ENCODE peak calls at places on chromosomes 2 and 18, in four cellular contexts. Q is K562, C is A549, T is HepG2. B is an unnamed sample.

GRCh38 chr2:180456811-180457210 is 449.7 kb upstream of the CWC22 start:
- DNase-seq in T (no peak), C (no peak), Q (no peak), B (no peak)

GRCh38 chr2:105641389-105641811 is 103.3 kb upstream of the NCK2 start:
- DNase-seq in Q (no peak), T (no peak), C (no peak), B (peak)

GRCh38 chr2:239252433-239253200 is 148.2 kb downstream of the HDAC4 start:
- DNase-seq in Q (no peak), C (no peak), T (no peak), B (no peak)

GRCh38 chr18:48782381-48782841 is 168.4 kb downstream of the SMAD7 start:
- DNase-seq in Q (no peak), C (no peak), T (no peak), B (no peak)

GRCh38 chr2:40434638-40435296 is 17.1 kb downstream of the SLC8A1 start:
- DNase-seq in T (no peak), C (peak), Q (no peak), B (no peak)

GRCh38 chr18:25639601-25640000 is 287.6 kb upstream of the ZNF521 start:
- DNase-seq in C (no peak), T (no peak), Q (no peak), B (no peak)

GRCh38 chr2:85994421-85994777 is 105.6 kb upstream of the ST3GAL5 start:
- DNase-seq in T (no peak), Q (no peak), C (no peak), B (no peak)

GRCh38 chr18:48928787-48929186 is 22.0 kb downstream of the SMAD7 start:
- DNase-seq in Q (no peak), T (peak), C (no peak), B (no peak)

GRCh38 chr2:95312543-95313205 is 15.5 kb downstream of the KCNIP3 start:
- DNase-seq in T (no peak), Q (no peak), C (no peak), B (no peak)

GRCh38 chr2:136891100-136891499 is 125.8 kb downstream of the THSD7B start:
- DNase-seq in T (no peak), C (no peak), Q (no peak), B (no peak)

GRCh38 chr2:29040552-29040951 is 33.8 kb downstream of the PCARE start:
- DNase-seq in T (no peak), C (no peak), Q (no peak), B (no peak)

DNA sequence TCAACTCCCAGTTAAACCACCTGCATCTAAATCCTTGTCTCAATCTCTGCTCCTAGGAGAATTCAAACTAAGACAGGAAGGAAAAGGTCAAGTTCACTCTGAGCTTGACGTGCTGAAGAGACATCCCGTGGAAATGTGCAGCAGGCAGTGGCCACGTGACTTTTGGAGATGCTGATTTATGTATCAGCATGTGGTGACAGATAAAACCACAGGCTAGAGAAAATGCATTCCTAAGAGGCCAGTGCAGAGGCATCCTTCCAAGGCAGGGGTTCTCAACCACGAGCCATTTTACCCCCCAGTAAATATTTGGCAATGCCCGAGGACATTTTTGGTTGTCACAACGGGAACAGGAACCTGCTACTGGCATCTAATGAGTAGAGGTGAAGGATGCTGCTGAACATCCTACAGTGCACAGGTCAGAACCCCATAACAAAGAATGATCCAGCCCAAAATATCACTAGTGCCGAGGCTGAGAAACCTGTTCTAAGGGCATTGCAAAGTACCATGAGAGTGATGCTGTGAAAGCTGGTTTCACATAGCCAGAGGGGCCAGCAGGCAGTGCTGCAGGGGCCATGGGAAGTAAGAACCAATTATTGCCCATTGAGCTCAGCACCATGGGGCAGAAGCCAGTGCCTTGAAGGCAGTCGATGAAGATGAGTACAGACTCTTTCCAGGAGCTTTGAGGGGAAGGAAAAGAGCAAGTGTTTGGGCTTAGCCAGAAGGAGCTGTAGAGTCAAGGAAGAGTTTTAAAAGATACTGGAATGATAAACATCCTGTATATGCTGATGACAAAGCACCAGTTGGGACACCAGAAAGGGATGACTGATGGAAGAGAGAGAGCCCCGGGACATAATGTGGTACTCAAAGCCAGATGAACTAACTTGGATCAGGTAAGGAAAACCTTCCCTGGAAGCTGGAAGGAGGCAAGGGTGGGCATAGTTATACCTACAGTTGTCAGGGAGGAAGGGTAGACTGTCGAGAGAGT is 174.6 kb downstream of the HAUS1 start:
- DNase-seq in Q (no peak), T (no peak), C (no peak), B (no peak)
- TF ChIP-seq RNF2 in Q (no peak), T (no peak), C (no peak), B (no peak)

GRCh38 chr2:7394195-7394594 is 477.0 kb downstream of the RNF144A start:
- DNase-seq in Q (no peak), C (no peak), T (no peak), B (no peak)
- TF ChIP-seq RNF2 in Q (no peak), C (no peak), T (no peak), B (no peak)

GRCh38 chr2:10305254-10305635 is 2.5 kb downstream of the HPCAL1 start:
- DNase-seq in Q (no peak), C (no peak), T (no peak), B (no peak)
- TF ChIP-seq RNF2 in Q (no peak), C (no peak), T (no peak), B (no peak)

GRCh38 chr18:68803371-68803770 is 5.5 kb downstream of the CCDC102B start:
- DNase-seq in C (no peak), T (no peak), Q (no peak), B (no peak)

GRCh38 chr18:68800075-68800474 is 2.2 kb downstream of the CCDC102B start:
- DNase-seq in Q (no peak), C (no peak), T (no peak), B (no peak)

GRCh38 chr18:68796936-68797690 is 767 bp upstream of the CCDC102B start:
- DNase-seq in Q (no peak), T (no peak), C (no peak), B (no peak)

GRCh38 chr18:68797901-68798300 is at the start of gene CCDC102B:
- DNase-seq in Q (no peak), T (no peak), C (no peak), B (no peak)
- TF ChIP-seq RNF2 in Q (no peak), T (no peak), C (no peak), B (no peak)

GRCh38 chr2:119546446-119546765 is 2.2 kb downstream of the CFAP221 start:
- DNase-seq in Q (peak), T (no peak), C (no peak), B (no peak)
- TF ChIP-seq RNF2 in Q (no peak), T (no peak), C (no peak), B (no peak)

DNA sequence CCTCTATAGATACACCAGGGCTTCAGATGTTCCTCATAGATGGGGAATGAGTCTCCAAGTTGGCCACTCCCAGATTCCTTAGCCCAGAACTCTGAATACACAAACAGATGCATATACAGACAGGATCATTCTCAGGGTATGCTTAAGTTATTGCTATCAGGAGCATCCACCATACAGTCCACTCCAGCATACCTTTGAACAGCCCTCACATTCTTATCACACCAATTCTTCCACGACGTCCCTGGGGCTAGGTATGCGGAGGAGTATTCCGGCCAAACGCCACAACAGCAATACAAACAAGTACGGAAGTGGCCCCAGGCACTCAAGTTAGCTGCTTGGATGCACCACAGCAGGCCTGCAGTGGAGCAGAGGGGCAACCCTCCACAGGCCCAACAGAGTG is 312.5 kb upstream of the CHAC2 start:
- DNase-seq in C (no peak), Q (no peak), T (no peak), B (no peak)
- TF ChIP-seq RNF2 in C (no peak), Q (no peak), T (no peak), B (no peak)

GRCh38 chr2:216626875-216627245 is 6.4 kb upstream of the IGFBP2 start:
- DNase-seq in Q (no peak), T (no peak), C (no peak), B (no peak)
- TF ChIP-seq RNF2 in Q (no peak), T (no peak), C (no peak), B (no peak)

DNA sequence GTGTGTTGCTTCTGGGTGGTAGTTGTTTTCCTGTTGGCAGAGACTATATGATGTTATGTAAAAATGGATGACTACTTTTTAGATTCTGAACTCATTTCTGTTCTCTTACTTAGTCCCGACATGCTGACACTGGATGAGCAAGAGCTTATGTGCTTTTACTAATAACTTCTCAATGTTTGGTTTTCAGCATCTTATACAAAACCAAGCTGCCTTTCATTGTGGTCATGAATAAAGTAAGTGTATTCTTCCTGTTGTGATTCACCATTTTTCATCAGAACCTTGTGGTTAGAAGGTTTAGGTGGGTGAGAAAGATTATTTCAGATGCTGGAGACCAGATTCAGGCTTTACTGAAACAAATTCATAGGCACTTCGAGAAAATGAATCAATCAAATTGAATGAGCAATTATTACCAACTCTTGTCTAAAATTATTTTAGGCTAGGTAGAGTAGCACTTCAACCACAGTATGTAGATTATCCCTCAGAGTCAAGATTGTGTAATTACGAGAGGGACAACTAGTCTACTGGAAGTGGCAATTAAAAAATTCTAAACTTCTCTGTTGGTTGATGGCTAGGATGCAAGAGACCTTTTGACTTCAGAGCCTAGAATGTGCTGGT is 9.3 kb downstream of the GPN1 start:
- DNase-seq in C (no peak), Q (no peak), T (no peak), B (no peak)
- TF ChIP-seq RNF2 in C (no peak), Q (no peak), T (no peak), B (no peak)

DNA sequence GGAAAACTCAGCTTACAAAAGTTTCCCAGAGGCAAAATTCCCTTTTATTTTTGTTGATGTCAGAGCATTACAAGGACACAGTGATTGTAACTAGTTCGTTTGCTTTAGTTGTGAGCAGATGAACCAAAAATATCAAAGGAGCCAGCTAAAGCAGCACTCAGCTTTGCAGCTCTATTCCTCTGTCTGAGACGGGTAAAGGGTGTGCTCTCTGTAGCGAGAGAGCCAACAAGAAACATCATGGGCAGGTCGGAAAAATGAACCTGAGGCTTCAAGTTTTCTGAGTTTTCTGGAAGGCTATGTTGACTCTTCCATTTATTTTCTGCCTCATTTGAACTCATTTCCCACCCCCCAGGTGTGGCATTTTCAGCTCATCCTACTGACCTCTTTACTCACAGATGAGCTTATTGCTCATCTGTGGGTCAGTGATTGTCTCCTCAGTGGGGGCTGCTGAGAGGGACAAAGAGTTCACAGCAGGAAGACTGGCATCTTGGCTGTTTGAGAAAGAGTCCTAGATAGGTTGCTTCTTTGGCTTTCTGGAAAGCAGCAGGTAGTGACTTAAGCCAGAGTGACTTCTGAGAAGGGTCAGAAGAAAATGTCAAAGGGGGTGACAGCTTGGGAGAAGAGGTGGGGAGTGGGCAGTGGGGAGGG is 66.6 kb upstream of the EPC2 start:
- DNase-seq in T (no peak), Q (no peak), C (no peak), B (peak)
- TF ChIP-seq RNF2 in T (no peak), Q (no peak), C (no peak), B (no peak)

B was measured in H1.